ENCODE peak calls at places on chromosomes 3 and 15, in four cellular contexts. S is fibroblast of lung, H is IMR-90, V is HepG2. M is an unnamed sample.

GRCh38 chr3:136194409-136195257 is 1.5 kb downstream of the MSL2 start:
- DNase-seq in S (peak), H (peak), V (no peak), M (no peak)

GRCh38 chr15:88440021-88440420 is 27.2 kb downstream of the MRPL46 start:
- DNase-seq in H (peak), S (peak), V (no peak), M (peak)

GRCh38 chr3:141955163-141955562 is 78.7 kb downstream of the ATP1B3 start:
- DNase-seq in V (no peak), S (peak), H (peak), M (no peak)

GRCh38 chr15:43886558-43886957 is 59.8 kb downstream of the WDR76 start:
- DNase-seq in H (no peak), V (no peak), S (no peak), M (no peak)

GRCh38 chr15:60634815-60635214 is 155.9 kb upstream of the ICE2 start:
- DNase-seq in S (peak), V (no peak), H (peak), M (no peak)

GRCh38 chr3:49471856-49472495 is 1.9 kb downstream of the DAG1 start:
- DNase-seq in S (peak), H (no peak), V (no peak), M (no peak)

GRCh38 chr3:160885791-160886286 is 129.8 kb downstream of the PPM1L start:
- DNase-seq in V (peak), H (peak), S (peak), M (peak)

GRCh38 chr3:190064112-190064511 is 56.6 kb downstream of the P3H2 start:
- DNase-seq in H (peak), S (peak), V (no peak), M (peak)

GRCh38 chr3:194130807-194131589 is 5.0 kb upstream of the HES1 start:
- DNase-seq in V (peak), S (peak), H (no peak), M (peak)

GRCh38 chr3:115789480-115789879 is 166.2 kb downstream of the GAP43 start:
- DNase-seq in H (no peak), V (no peak), S (peak), M (peak)

GRCh38 chr15:35304389-35304788 is 219.3 kb upstream of the NANOGP8 start:
- DNase-seq in V (no peak), H (no peak), S (no peak), M (no peak)

GRCh38 chr3:154247806-154248480 is 76.3 kb downstream of the DHX36 start:
- DNase-seq in H (no peak), S (no peak), V (peak), M (no peak)

GRCh38 chr3:171526146-171526545 is 65.9 kb upstream of the TNIK start:
- DNase-seq in S (peak), V (no peak), H (peak), M (peak)

GRCh38 chr15:25543156-25543555 is 104.3 kb upstream of the UBE3A start:
- DNase-seq in V (no peak), H (peak), S (peak), M (peak)

GRCh38 chr3:64188810-64189560 is 36.3 kb downstream of the PRICKLE2 start:
- DNase-seq in S (peak), V (no peak), H (peak), M (peak)

GRCh38 chr15:43268111-43269105 is 1.7 kb upstream of the TGM5 start:
- DNase-seq in V (peak), H (no peak), S (no peak), M (peak)

GRCh38 chr3:51719413-51720025 is 12.7 kb downstream of the GRM2 start:
- DNase-seq in V (no peak), S (no peak), H (no peak), M (no peak)

GRCh38 chr3:63096248-63097058 is 181.7 kb upstream of the SYNPR start:
- DNase-seq in H (no peak), V (no peak), S (no peak), M (no peak)

GRCh38 chr15:84734794-84735479 is 13.5 kb upstream of the ZNF592 start:
- DNase-seq in S (peak), V (peak), H (peak), M (peak)

GRCh38 chr15:82317091-82317489 is 32.2 kb downstream of the GOLGA6L10 start:
- DNase-seq in S (no peak), V (no peak), H (no peak), M (no peak)

GRCh38 chr15:70427120-70427519 is 329.4 kb upstream of the TLE3 start:
- DNase-seq in H (no peak), S (no peak), V (no peak), M (peak)

GRCh38 chr3:101779808-101780366 is 876 bp downstream of the NXPE3 start:
- DNase-seq in S (peak), H (no peak), V (no peak), M (no peak)

GRCh38 chr15:64045106-64045435 is 1.2 kb downstream of the DAPK2 start:
- DNase-seq in S (no peak), H (no peak), V (no peak), M (no peak)
- H3K4me3 ChIP-seq in S (peak), H (no peak), V (no peak), M (no peak)

DNA sequence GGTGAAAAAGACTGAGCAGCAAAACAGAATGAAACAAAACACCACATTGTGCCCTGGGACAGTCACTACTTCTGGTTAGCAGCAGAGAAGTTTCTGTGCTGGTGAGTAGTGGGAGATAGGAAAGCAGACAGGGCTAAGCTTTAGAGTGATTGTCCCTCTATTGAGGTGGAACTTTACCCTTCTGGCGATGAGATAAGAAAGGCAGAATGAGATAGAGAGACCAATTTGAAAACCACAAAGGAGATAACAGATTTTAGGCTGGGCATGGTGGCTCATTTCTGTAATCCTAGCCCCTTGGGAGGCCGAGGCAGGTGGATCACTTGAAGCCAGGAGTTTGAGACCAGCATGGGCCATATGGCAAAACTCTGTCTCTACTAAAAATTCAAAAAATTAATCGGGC is 208.5 kb downstream of the TBL1XR1 start:
- DNase-seq in H (no peak), S (no peak), V (no peak), M (no peak)
- TF ChIP-seq CTCF in H (no peak), S (no peak), V (no peak), M (no peak)

GRCh38 chr3:188976407-188976806 is 195.4 kb upstream of the TPRG1 start:
- DNase-seq in H (no peak), S (no peak), V (no peak), M (no peak)
- H3K4me2 ChIP-seq in H (no peak), S (peak), V (no peak), M (peak)

GRCh38 chr3:66425566-66425965 is 75.3 kb downstream of the LRIG1 start:
- DNase-seq in H (no peak), V (no peak), S (no peak), M (no peak)

GRCh38 chr3:66426135-66426534 is 74.7 kb downstream of the LRIG1 start:
- DNase-seq in H (no peak), V (no peak), S (no peak), M (no peak)

GRCh38 chr3:66427352-66427751 is 73.5 kb downstream of the LRIG1 start:
- DNase-seq in H (no peak), V (no peak), S (no peak), M (no peak)

GRCh38 chr3:66428733-66429132 is 72.1 kb downstream of the LRIG1 start:
- DNase-seq in H (peak), V (no peak), S (peak), M (peak)

GRCh38 chr3:66427951-66428350 is 72.9 kb downstream of the LRIG1 start:
- DNase-seq in V (no peak), S (no peak), H (no peak), M (no peak)
- H3K4me3 ChIP-seq in V (no peak), S (no peak), H (no peak), M (no peak)

DNA sequence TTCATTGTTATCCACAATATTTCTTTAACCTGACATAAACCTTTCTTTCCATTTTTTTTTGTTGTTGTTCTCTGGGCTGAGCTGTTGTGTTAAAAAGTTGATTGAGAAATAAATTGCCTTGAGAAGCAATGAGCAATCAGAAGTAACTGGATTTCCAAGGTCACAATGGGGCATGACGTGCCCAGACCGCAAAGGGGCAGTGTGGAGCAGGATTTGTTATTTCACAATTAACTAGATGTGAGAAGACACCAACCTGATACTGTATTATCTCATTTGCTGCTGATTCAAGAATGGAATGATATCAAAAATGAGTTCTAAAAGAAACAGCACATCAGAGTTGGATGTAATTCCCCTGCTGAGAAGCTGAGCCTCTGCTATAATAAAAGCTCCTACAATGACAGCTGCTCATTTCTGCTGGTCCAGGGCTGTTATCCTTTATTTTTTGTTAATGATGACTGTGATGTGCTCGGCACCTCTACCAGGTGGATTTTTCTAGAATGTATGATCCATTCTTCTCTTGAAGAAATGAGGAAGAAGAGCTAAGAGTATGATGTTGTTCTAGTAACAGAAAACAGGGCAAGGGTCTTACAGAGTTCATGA is 28.1 kb downstream of the CPNE4 start:
- DNase-seq in H (peak), S (peak), V (peak), M (peak)
- TF ChIP-seq CTCF in H (peak), S (peak), V (peak), M (peak)

M was measured in PC-3.